ENCODE peak calls at places on chromosomes 6 and 20, in six cellular contexts. One of them, this sample, is unnamed.

GRCh38 chr6:33700391-33701050 is 11.0 kb downstream of the UQCC2 start:
- DNase-seq in AG04449: peak
- DNase-seq in AG10803: peak
- DNase-seq in Calu3: peak
- DNase-seq in effector CD4-positive, alpha-beta T cell: peak
- DNase-seq in endothelial cell: peak
- DNase-seq in this sample: peak

GRCh38 chr6:68575765-68576439 is 59.2 kb upstream of the ADGRB3 start:
- DNase-seq in endothelial cell: peak
- DNase-seq in AG10803: no peak
- DNase-seq in effector CD4-positive, alpha-beta T cell: no peak
- DNase-seq in Calu3: no peak
- DNase-seq in AG04449: no peak
- DNase-seq in this sample: peak

GRCh38 chr20:63530788-63531160 is 6.4 kb downstream of the PTK6 start:
- DNase-seq in effector CD4-positive, alpha-beta T cell: no peak
- DNase-seq in Calu3: peak
- DNase-seq in endothelial cell: no peak
- DNase-seq in AG04449: no peak
- DNase-seq in AG10803: no peak
- DNase-seq in this sample: no peak

GRCh38 chr6:46925563-46926253 is 4.0 kb upstream of the ADGRF5 start:
- DNase-seq in effector CD4-positive, alpha-beta T cell: no peak
- DNase-seq in Calu3: peak
- DNase-seq in AG10803: peak
- DNase-seq in endothelial cell: no peak
- DNase-seq in AG04449: peak
- DNase-seq in this sample: peak

GRCh38 chr20:12902992-12903391 is 105.8 kb upstream of the SPTLC3 start:
- DNase-seq in AG10803: no peak
- DNase-seq in effector CD4-positive, alpha-beta T cell: no peak
- DNase-seq in Calu3: no peak
- DNase-seq in AG04449: no peak
- DNase-seq in endothelial cell: no peak
- DNase-seq in this sample: no peak

GRCh38 chr20:46642265-46642942 is 8.9 kb downstream of the SLC13A3 start:
- DNase-seq in effector CD4-positive, alpha-beta T cell: no peak
- DNase-seq in Calu3: no peak
- DNase-seq in AG10803: no peak
- DNase-seq in AG04449: no peak
- DNase-seq in endothelial cell: no peak
- DNase-seq in this sample: no peak

GRCh38 chr20:32537657-32538525 is 47.2 kb downstream of the NOL4L start:
- DNase-seq in effector CD4-positive, alpha-beta T cell: no peak
- DNase-seq in AG04449: no peak
- DNase-seq in AG10803: no peak
- DNase-seq in endothelial cell: no peak
- DNase-seq in Calu3: peak
- DNase-seq in this sample: no peak

GRCh38 chr20:2280083-2280482 is 15.7 kb upstream of the TGM3 start:
- DNase-seq in endothelial cell: no peak
- DNase-seq in Calu3: no peak
- DNase-seq in AG04449: no peak
- DNase-seq in AG10803: no peak
- DNase-seq in effector CD4-positive, alpha-beta T cell: no peak
- DNase-seq in this sample: no peak

GRCh38 chr6:14888575-14889000 is 357.3 kb upstream of the JARID2 start:
- DNase-seq in endothelial cell: no peak
- DNase-seq in AG04449: no peak
- DNase-seq in AG10803: no peak
- DNase-seq in Calu3: no peak
- DNase-seq in effector CD4-positive, alpha-beta T cell: no peak
- DNase-seq in this sample: no peak

GRCh38 chr6:33297956-33298772 is 578 bp downstream of the RGL2 start:
- DNase-seq in AG04449: no peak
- DNase-seq in Calu3: peak
- DNase-seq in endothelial cell: peak
- DNase-seq in effector CD4-positive, alpha-beta T cell: peak
- DNase-seq in AG10803: peak
- DNase-seq in this sample: no peak

This sample was measured in astrocyte of the cerebellum.